ENCODE peak calls at places on chromosome 19, in five cellular contexts. I, D, X, M and B are unnamed samples.

GRCh38 chr19:43224855-43225253 is 19.4 kb upstream of the PSG4 start:
- DNase-seq in I (no peak), D (no peak), X (no peak), M (no peak), B (no peak)

GRCh38 chr19:13689050-13689449 is 75.3 kb upstream of the MRI1 start:
- DNase-seq in I (no peak), D (peak), X (no peak), M (no peak), B (no peak)

GRCh38 chr19:18931316-18932162 is 9.5 kb downstream of the HOMER3 start:
- DNase-seq in I (no peak), D (no peak), X (no peak), M (no peak), B (no peak)

GRCh38 chr19:17942582-17943283 is 9.9 kb downstream of the CCDC124 start:
- DNase-seq in I (no peak), D (peak), X (no peak), M (no peak), B (no peak)

GRCh38 chr19:4933528-4933927 is 24.2 kb downstream of the UHRF1 start:
- DNase-seq in I (no peak), D (no peak), X (no peak), M (no peak), B (no peak)

GRCh38 chr19:9808855-9809646 is 9.8 kb downstream of the FBXL12 start:
- DNase-seq in I (no peak), D (no peak), X (no peak), M (no peak), B (no peak)

GRCh38 chr19:48271531-48272151 is 1.8 kb downstream of the ZNF114 start:
- DNase-seq in I (no peak), D (peak), X (peak), M (peak), B (peak)

GRCh38 chr19:48628486-48629296 is 8.5 kb downstream of the DBP start:
- DNase-seq in I (no peak), D (no peak), X (no peak), M (no peak), B (no peak)

GRCh38 chr19:2064395-2064787 is 13.3 kb upstream of the MKNK2 start:
- DNase-seq in I (no peak), D (no peak), X (no peak), M (no peak), B (no peak)

GRCh38 chr19:43464089-43464775 is 1.2 kb downstream of the LYPD3 start:
- DNase-seq in I (no peak), D (no peak), X (peak), M (peak), B (peak)

GRCh38 chr19:35247526-35248309 is 1.1 kb upstream of the LSR start:
- DNase-seq in I (peak), D (peak), X (no peak), M (no peak), B (peak)

GRCh38 chr19:29505034-29505824 is 20.6 kb upstream of the VSTM2B start:
- DNase-seq in I (no peak), D (no peak), X (no peak), M (no peak), B (no peak)

GRCh38 chr19:50710612-50711011 is 9.0 kb downstream of the SHANK1 start:
- DNase-seq in I (no peak), D (no peak), X (no peak), M (no peak), B (no peak)

GRCh38 chr19:45632468-45633196 is 6.6 kb downstream of the EML2 start:
- DNase-seq in I (peak), D (peak), X (peak), M (peak), B (peak)

GRCh38 chr19:4577020-4577782 is 17.7 kb upstream of the SEMA6B start:
- DNase-seq in I (no peak), D (peak), X (no peak), M (no peak), B (no peak)

GRCh38 chr19:41479757-41480191 is 36.8 kb downstream of the ERICH4 start:
- DNase-seq in I (no peak), D (no peak), X (peak), M (peak), B (no peak)
- H3K27ac ChIP-seq in I (no peak), D (no peak), X (no peak), M (peak), B (peak)

GRCh38 chr19:16518483-16519229 is 22.5 kb downstream of the C19orf44 start:
- DNase-seq in I (no peak), D (peak), X (no peak), M (no peak), B (no peak)
- H3K27ac ChIP-seq in I (no peak), D (no peak), X (no peak), M (no peak), B (no peak)

GRCh38 chr19:16620018-16620417 is 8.0 kb downstream of the MED26 start:
- DNase-seq in I (no peak), D (no peak), X (no peak), M (no peak), B (no peak)
- H3K27ac ChIP-seq in I (no peak), D (no peak), X (no peak), M (no peak), B (no peak)

DNA sequence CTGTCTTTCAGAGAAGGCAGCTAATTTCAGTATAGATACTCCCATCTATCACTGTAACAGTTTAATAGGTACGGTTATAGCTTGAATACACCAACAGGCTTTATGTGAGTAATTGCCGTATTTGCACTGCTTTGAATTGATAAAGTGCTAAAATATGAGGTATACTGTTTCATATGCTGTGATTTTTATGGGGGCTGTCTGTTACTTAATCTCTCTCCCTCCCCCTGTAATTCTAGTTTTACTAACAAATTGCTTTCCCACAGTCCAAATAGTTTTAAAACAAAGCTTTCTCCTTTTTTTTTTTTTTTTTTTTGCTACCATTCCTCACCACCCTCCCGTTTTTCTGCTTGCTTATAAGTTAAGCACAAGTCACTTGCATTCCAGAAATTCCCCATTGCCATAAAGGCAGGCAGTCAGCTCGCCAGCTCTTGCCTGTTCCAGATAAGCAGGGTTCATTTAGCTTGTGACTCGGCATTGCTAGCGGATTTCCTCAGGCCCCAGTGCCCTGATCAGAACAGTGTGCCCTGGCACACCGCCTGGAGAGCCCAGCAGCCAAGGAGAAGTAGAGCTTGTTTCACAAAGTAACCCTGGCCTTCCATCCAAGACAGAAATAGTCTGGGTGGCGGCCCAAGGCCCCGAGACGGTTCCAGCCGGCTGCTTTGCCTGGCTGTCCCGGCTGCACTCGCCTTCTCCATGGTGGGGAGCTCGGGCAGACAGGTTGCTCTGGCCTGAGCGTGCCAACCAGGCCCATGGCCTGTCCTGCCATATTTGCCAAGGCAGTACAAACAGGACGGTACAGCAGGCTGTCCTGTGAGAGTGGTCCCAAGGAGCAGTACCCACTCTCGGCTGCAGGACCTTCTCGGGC is 43.5 kb upstream of the NPAS1 start:
- DNase-seq in I (no peak), D (peak), X (peak), M (peak), B (peak)
- H3K27ac ChIP-seq in I (peak), D (peak), X (peak), M (peak), B (peak)

GRCh38 chr19:11096210-11096841 is 7.1 kb downstream of the LDLR start:
- DNase-seq in I (no peak), D (no peak), X (peak), M (peak), B (peak)
- H3K27ac ChIP-seq in I (peak), D (no peak), X (peak), M (peak), B (peak)

GRCh38 chr19:41548954-41549688 is 26.8 kb upstream of the CEACAM21 start:
- DNase-seq in I (no peak), D (peak), X (no peak), M (no peak), B (no peak)

GRCh38 chr19:41546386-41546789 is 29.6 kb upstream of the CEACAM21 start:
- DNase-seq in I (no peak), D (no peak), X (no peak), M (no peak), B (no peak)

GRCh38 chr19:41545547-41545946 is 30.4 kb upstream of the CEACAM21 start:
- DNase-seq in I (no peak), D (no peak), X (no peak), M (no peak), B (no peak)

GRCh38 chr19:41547569-41547968 is 28.4 kb upstream of the CEACAM21 start:
- DNase-seq in I (no peak), D (no peak), X (no peak), M (no peak), B (no peak)

DNA sequence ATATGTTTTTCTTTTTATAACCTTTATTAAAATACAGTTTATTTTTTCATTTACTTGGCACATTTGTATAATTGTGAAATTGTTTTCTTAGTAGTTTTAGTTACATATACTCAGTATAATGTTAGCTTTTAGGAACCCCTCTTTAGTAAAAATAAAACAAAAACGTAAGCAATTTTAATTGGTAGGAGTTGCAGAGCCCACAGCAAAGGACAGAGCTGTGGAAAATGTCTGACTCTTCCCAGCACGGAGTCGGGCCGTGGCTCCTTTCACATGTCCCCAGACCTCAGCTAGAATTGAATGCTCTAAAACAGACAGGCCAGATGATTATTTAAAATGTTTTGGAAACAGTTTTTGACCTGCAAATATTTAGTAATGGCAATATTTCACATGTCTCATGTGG is 27.9 kb upstream of the CEACAM21 start:
- DNase-seq in I (no peak), D (no peak), X (no peak), M (no peak), B (no peak)
- H3K27ac ChIP-seq in I (no peak), D (no peak), X (no peak), M (peak), B (no peak)